ENCODE peak calls at places on chromosomes 4 and X, in seven cellular contexts. C, L, J, N, H, G and T are unnamed samples.

GRCh38 chrX:103656623-103657022 is 27.8 kb downstream of the TCEAL1 start:
- DNase-seq in C (no peak), L (no peak), J (no peak), N (peak), H (no peak), G (peak), T (no peak)

GRCh38 chr4:86223472-86223871 is 136.4 kb downstream of the MAPK10 start:
- DNase-seq in C (no peak), L (no peak), J (peak), N (peak), H (no peak), G (peak), T (no peak)

GRCh38 chrX:83508006-83508405 is at the start of gene POU3F4:
- DNase-seq in C (no peak), L (no peak), J (peak), N (no peak), H (peak), G (no peak), T (no peak)

GRCh38 chrX:118520858-118521206 is 25.2 kb downstream of the DOCK11 start:
- DNase-seq in C (no peak), L (no peak), J (no peak), N (no peak), H (no peak), G (no peak), T (no peak)

GRCh38 chr4:145279122-145279960 is 99.0 kb upstream of the OTUD4 start:
- DNase-seq in C (no peak), L (no peak), J (no peak), N (peak), H (peak), G (peak), T (no peak)

GRCh38 chrX:85379174-85379907 is at the start of gene POF1B:
- DNase-seq in C (peak), L (no peak), J (peak), N (no peak), H (no peak), G (no peak), T (peak)

GRCh38 chr4:20299515-20299914 is 47.8 kb downstream of the SLIT2 start:
- DNase-seq in C (no peak), L (no peak), J (peak), N (peak), H (no peak), G (peak), T (no peak)

GRCh38 chr4:102174800-102175199 is 170.5 kb downstream of the SLC39A8 start:
- DNase-seq in C (no peak), L (no peak), J (no peak), N (peak), H (no peak), G (no peak), T (no peak)

GRCh38 chr4:7772708-7773385 is 166.8 kb downstream of the AFAP1 start:
- DNase-seq in C (no peak), L (peak), J (no peak), N (no peak), H (no peak), G (peak), T (no peak)

GRCh38 chrX:132751043-132751690 is 207.3 kb downstream of the HS6ST2 start:
- DNase-seq in C (no peak), L (no peak), J (peak), N (no peak), H (no peak), G (no peak), T (no peak)

GRCh38 chrX:10190367-10190766 is 33.6 kb downstream of the CLCN4 start:
- DNase-seq in C (no peak), L (peak), J (peak), N (peak), H (peak), G (peak), T (no peak)

GRCh38 chr4:152264106-152264505 is 271.8 kb downstream of the FBXW7 start:
- DNase-seq in C (no peak), L (no peak), J (no peak), N (no peak), H (no peak), G (no peak), T (no peak)

GRCh38 chr4:25190407-25190806 is 30.2 kb upstream of the SEPSECS start:
- DNase-seq in C (no peak), L (no peak), J (peak), N (no peak), H (no peak), G (no peak), T (no peak)

GRCh38 chrX:115897956-115898355 is 272.6 kb upstream of the AGTR2 start:
- DNase-seq in C (no peak), L (no peak), J (no peak), N (no peak), H (no peak), G (no peak), T (no peak)

GRCh38 chr4:114495471-114495928 is 103.1 kb upstream of the UGT8 start:
- DNase-seq in C (no peak), L (no peak), J (peak), N (no peak), H (peak), G (no peak), T (no peak)

GRCh38 chrX:87299563-87300160 is 217.9 kb upstream of the KLHL4 start:
- DNase-seq in C (no peak), L (no peak), J (peak), N (peak), H (peak), G (peak), T (no peak)

GRCh38 chr4:69750346-69750745 is 10.1 kb downstream of the SULT1B1 start:
- DNase-seq in C (no peak), L (no peak), J (no peak), N (no peak), H (no peak), G (no peak), T (no peak)

GRCh38 chrX:135977611-135978010 is 3.8 kb upstream of the MMGT1 start:
- DNase-seq in C (no peak), L (no peak), J (no peak), N (peak), H (no peak), G (peak), T (no peak)

GRCh38 chr4:113080050-113080449 is 30.6 kb downstream of the ANK2 start:
- DNase-seq in C (no peak), L (no peak), J (peak), N (peak), H (no peak), G (no peak), T (no peak)

GRCh38 chr4:80243274-80244018 is 23.0 kb upstream of the FGF5 start:
- DNase-seq in C (no peak), L (no peak), J (no peak), N (no peak), H (peak), G (no peak), T (no peak)

GRCh38 chrX:119266364-119266995 is 30.4 kb downstream of the PGRMC1 start:
- DNase-seq in C (no peak), L (no peak), J (peak), N (peak), H (peak), G (peak), T (no peak)

GRCh38 chr4:123554819-123555499 is 158.4 kb downstream of the SPRY1 start:
- DNase-seq in C (no peak), L (peak), J (no peak), N (no peak), H (no peak), G (peak), T (no peak)

GRCh38 chrX:107684956-107685385 is 56.7 kb downstream of the PRPS1 start:
- DNase-seq in C (peak), L (peak), J (peak), N (no peak), H (peak), G (peak), T (peak)

GRCh38 chrX:140836874-140837273 is 127.3 kb downstream of the LINC00632 start:
- DNase-seq in C (no peak), L (no peak), J (no peak), N (no peak), H (no peak), G (no peak), T (no peak)

GRCh38 chr4:153592090-153592489 is 92.0 kb upstream of the TLR2 start:
- DNase-seq in C (no peak), L (no peak), J (no peak), N (no peak), H (no peak), G (no peak), T (no peak)

GRCh38 chr4:1871471-1872021 is 353 bp downstream of the NSD2 start:
- DNase-seq in C (no peak), L (no peak), J (peak), N (no peak), H (no peak), G (no peak), T (no peak)

GRCh38 chr4:88008133-88008621 is 742 bp downstream of the PKD2 start:
- DNase-seq in C (no peak), L (peak), J (peak), N (peak), H (peak), G (peak), T (peak)

GRCh38 chrX:71107762-71108360 is 1.3 kb upstream of the CXorf65 start:
- DNase-seq in C (no peak), L (no peak), J (no peak), N (no peak), H (peak), G (no peak), T (no peak)

GRCh38 chrX:43676960-43677582 is 21.0 kb downstream of the MAOA start:
- DNase-seq in C (no peak), L (no peak), J (peak), N (no peak), H (no peak), G (peak), T (no peak)

GRCh38 chrX:6226053-6226645 is 2.5 kb downstream of the NLGN4X start:
- DNase-seq in C (no peak), L (no peak), J (peak), N (no peak), H (peak), G (no peak), T (no peak)

GRCh38 chr4:133162941-133163340 is 13.8 kb downstream of the PCDH10 start:
- DNase-seq in C (no peak), L (no peak), J (peak), N (no peak), H (no peak), G (no peak), T (no peak)

GRCh38 chrX:135256923-135257322 is 5.1 kb downstream of the ETDA start:
- DNase-seq in C (no peak), L (no peak), J (no peak), N (no peak), H (no peak), G (no peak), T (no peak)

GRCh38 chr4:121140712-121141111 is 23.4 kb downstream of the TNIP3 start:
- DNase-seq in C (no peak), L (no peak), J (no peak), N (peak), H (no peak), G (no peak), T (no peak)

GRCh38 chr4:158814636-158815035 is 45.8 kb downstream of the FNIP2 start:
- DNase-seq in C (no peak), L (no peak), J (no peak), N (peak), H (no peak), G (no peak), T (no peak)

GRCh38 chrX:98068210-98068609 is 1184.5 kb downstream of the RPA4 start:
- DNase-seq in C (no peak), L (no peak), J (no peak), N (no peak), H (no peak), G (peak), T (no peak)

GRCh38 chrX:12379666-12380065 is 241.4 kb downstream of the FRMPD4 start:
- DNase-seq in C (no peak), L (no peak), J (no peak), N (no peak), H (no peak), G (no peak), T (no peak)

DNA sequence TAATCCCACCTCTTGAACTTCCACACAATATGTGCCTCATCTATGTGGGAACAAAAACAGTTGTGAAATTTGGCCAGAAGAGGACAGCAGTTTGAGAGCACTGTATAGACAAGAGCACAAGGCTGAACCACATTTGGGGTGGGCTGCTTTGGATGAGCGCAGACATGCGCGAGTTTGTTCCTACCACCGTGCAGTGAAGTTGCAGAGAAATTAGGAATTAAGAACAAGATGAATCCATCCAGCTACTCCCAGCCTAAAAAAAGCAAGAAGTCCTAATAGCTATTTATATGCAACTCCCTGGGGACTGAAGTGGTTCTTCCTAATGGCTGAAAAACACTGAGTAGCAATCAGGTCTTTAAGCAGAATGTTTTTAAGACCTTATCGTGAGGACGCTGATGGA is 1.0 kb downstream of the GAB3 start:
- DNase-seq in C (no peak), L (no peak), J (no peak), N (no peak), H (no peak), G (no peak), T (no peak)
- TF ChIP-seq CTCF in C (no peak), L (no peak), J (no peak), N (no peak), H (peak), G (no peak), T (no peak)

GRCh38 chrX:51334276-51334675 is 1.7 kb downstream of the NUDT10 start:
- DNase-seq in C (no peak), L (no peak), J (no peak), N (no peak), H (no peak), G (peak), T (no peak)
- H3K4me3 ChIP-seq in C (no peak), L (no peak), J (peak), N (no peak), H (no peak), G (no peak), T (no peak)

GRCh38 chr4:104490096-104490769 is 4.5 kb downstream of the CXXC4 start:
- DNase-seq in C (peak), L (no peak), J (peak), N (no peak), H (peak), G (peak), T (no peak)

GRCh38 chr4:104489731-104490095 is 5.0 kb downstream of the CXXC4 start:
- DNase-seq in C (no peak), L (no peak), J (no peak), N (no peak), H (no peak), G (no peak), T (no peak)

GRCh38 chr4:104488151-104488550 is 6.5 kb downstream of the CXXC4 start:
- DNase-seq in C (no peak), L (no peak), J (no peak), N (no peak), H (peak), G (no peak), T (no peak)

GRCh38 chr4:104486702-104487101 is 8.0 kb downstream of the CXXC4 start:
- DNase-seq in C (no peak), L (no peak), J (no peak), N (no peak), H (no peak), G (no peak), T (no peak)

DNA sequence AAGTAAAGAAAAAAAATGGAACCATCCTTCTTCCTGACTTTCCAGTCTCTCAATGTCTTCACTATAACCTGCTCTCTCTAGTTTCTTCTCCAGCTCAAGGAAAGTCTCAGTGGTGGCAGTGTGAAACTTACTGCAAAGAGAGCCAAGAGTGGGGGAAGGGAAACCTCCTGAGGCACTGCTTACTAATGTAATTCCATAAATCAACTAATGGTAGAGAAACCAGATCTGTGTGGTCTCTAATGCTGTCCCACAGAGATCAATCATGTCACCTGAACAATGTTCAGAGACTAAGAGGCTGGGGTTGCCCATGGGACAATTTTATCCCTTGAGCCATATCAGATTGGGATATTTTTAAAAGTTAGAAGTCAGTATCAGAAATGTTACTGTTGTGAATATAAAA is 7.6 kb downstream of the CXXC4 start:
- DNase-seq in C (no peak), L (no peak), J (peak), N (no peak), H (peak), G (no peak), T (no peak)
- H3K27ac ChIP-seq in C (no peak), L (no peak), J (no peak), N (no peak), H (peak), G (no peak), T (no peak)

DNA sequence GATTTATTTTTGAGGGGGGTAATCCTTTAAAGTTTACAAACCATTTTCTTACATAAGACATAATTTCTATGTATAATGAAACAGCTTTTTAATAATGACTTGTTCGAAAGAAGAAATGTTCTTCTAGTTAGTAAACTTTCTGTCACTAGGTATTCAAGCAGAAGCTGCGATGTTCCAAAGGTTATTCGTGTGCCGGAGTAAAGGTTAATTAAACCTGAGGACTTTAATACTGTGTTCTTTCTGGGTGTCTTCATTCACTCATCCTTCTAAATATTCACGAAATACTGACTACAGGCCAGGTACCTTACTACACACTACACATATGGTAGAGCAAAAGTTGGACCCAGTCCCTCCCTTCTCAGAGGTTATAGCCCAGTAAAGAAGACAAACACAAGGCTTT is 96.7 kb downstream of the NR3C2 start:
- DNase-seq in C (no peak), L (no peak), J (no peak), N (no peak), H (no peak), G (no peak), T (no peak)
- TF ChIP-seq CTCF in C (no peak), L (no peak), J (no peak), N (no peak), H (no peak), G (no peak), T (no peak)

GRCh38 chr4:107692197-107692596 is 27.8 kb downstream of the PAPSS1 start:
- DNase-seq in C (no peak), L (no peak), J (no peak), N (no peak), H (no peak), G (no peak), T (no peak)
- H3K4me3 ChIP-seq in C (no peak), L (no peak), J (no peak), N (no peak), H (no peak), G (no peak), T (no peak)

GRCh38 chr4:142129473-142129872 is 493.1 kb downstream of the IL15 start:
- DNase-seq in C (no peak), L (no peak), J (no peak), N (no peak), H (no peak), G (no peak), T (no peak)
- H3K27ac ChIP-seq in C (no peak), L (no peak), J (no peak), N (no peak), H (no peak), G (no peak), T (no peak)

GRCh38 chrX:63013549-63013948 is 337.6 kb downstream of the SPIN4 start:
- DNase-seq in C (no peak), L (no peak), J (no peak), N (no peak), H (no peak), G (no peak), T (no peak)

DNA sequence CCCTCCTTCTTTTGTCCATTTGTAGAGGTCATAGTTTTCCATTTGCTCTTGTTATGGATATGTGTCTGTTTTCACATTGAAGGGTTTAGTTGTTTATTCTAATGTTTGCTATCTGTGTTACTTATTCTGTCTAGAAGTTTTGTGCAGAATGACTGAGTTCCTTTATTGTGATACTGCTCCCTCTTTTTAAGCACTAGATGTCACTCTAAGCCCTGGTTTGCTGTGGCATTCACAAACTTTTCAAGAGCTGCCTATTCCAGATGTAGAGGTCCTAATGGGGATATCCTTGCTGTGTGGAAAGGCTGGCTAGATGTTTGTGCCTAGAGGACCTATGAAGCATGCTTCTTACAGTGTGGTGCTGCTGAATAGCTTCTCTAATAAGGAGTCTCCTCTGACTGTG is 338.6 kb downstream of the SPIN4 start:
- DNase-seq in C (no peak), L (no peak), J (no peak), N (no peak), H (no peak), G (no peak), T (no peak)
- TF ChIP-seq CTCF in C (no peak), L (no peak), J (no peak), N (no peak), H (no peak), G (no peak), T (peak)

GRCh38 chr4:122453384-122454000 is 3.0 kb downstream of the IL2 start:
- DNase-seq in C (no peak), L (no peak), J (no peak), N (no peak), H (no peak), G (no peak), T (no peak)

GRCh38 chr4:122456228-122457106 is at the start of gene IL2:
- DNase-seq in C (no peak), L (no peak), J (no peak), N (no peak), H (no peak), G (no peak), T (no peak)

DNA sequence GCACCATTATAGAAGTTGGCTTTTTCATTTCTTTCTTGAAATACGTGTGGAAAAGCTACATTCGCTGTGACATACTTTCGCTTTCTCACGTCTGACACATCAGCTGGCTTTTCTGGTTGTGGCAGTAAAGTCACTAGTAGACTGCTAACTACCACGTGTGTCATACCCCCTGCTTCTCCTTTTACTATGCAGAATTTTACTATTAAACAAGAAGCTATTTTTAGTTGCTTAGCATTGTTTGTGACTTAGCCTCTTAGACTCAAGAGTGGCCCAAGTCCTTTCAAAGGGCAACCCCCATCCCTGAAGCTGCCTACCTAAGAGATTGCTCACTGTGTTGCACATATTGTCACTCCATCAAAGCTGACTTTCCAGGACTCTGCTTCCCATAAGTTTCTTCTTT is 2.1 kb upstream of the IL2 start:
- DNase-seq in C (no peak), L (no peak), J (peak), N (peak), H (peak), G (peak), T (no peak)
- H3K4me3 ChIP-seq in C (peak), L (no peak), J (no peak), N (peak), H (no peak), G (no peak), T (peak)